ENCODE peak calls at places on chromosomes 11 and 22, in eight cellular contexts. C is CD8-positive, alpha-beta memory T cell; Q is SJCRH30; M is A549; O is AG04450; U is PC-9; R is HCT116; N is right cardiac atrium. Y is an unnamed sample. For H3K9me3, the result is how much of the 10 kb centered on the place peaks cover.

GRCh38 chr11:2436013-2436520 is 8.2 kb downstream of the TRPM5 start:
- DNase-seq in C (peak), Q (no peak), M (no peak), O (no peak), U (no peak), R (no peak), N (no peak), Y (no peak)

GRCh38 chr11:86360775-86361395 is 13.8 kb upstream of the CCDC81 start:
- DNase-seq in C (no peak), Q (no peak), M (peak), O (peak), U (no peak), R (peak), N (no peak), Y (no peak)

GRCh38 chr11:132024587-132025295 is 654.3 kb downstream of the NTM start:
- DNase-seq in C (no peak), Q (no peak), M (no peak), O (peak), U (no peak), R (no peak), N (no peak), Y (no peak)

GRCh38 chr11:100980156-100980555 is 149.5 kb downstream of the PGR start:
- DNase-seq in C (no peak), Q (no peak), M (peak), O (no peak), U (no peak), R (no peak), N (no peak), Y (no peak)

GRCh38 chr11:86888164-86888977 is 66.8 kb downstream of the FZD4 start:
- DNase-seq in C (no peak), Q (peak), M (no peak), O (peak), U (no peak), R (no peak), N (no peak), Y (no peak)

GRCh38 chr11:30984827-30985226 is 384.7 kb downstream of the DCDC1 start:
- DNase-seq in C (no peak), Q (no peak), M (no peak), O (no peak), U (no peak), R (no peak), N (no peak), Y (no peak)

GRCh38 chr11:64916040-64916847 is 765 bp downstream of the ATG2A start:
- DNase-seq in C (peak), Q (peak), M (peak), O (no peak), U (peak), R (no peak), N (peak), Y (peak)

GRCh38 chr11:14386081-14386480 is 27.1 kb upstream of the RRAS2 start:
- DNase-seq in C (no peak), Q (no peak), M (no peak), O (no peak), U (no peak), R (no peak), N (no peak), Y (no peak)

GRCh38 chr11:61126266-61126665 is 24.0 kb downstream of the CD5 start:
- DNase-seq in C (peak), Q (no peak), M (no peak), O (no peak), U (no peak), R (no peak), N (peak), Y (no peak)

DNA sequence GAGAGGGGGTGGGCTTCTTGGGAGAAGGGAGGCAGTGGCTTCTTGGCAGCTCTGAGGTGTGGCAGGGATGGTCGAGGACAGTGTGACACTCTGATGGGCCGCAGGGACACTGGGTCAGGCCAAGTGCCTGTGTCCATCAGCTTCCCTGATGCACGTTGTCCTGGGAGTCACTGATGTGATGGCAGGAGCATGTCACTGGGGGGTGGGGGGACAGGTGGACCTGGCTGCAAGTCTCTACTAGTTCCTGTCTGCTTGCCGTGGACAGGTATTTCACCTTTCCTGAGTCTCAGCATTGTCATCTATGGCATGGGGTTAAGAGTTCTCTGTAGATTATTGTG is 592.9 kb downstream of the TBC1D22A start:
- DNase-seq in C (no peak), Q (no peak), M (no peak), O (no peak), U (no peak), R (no peak), N (no peak), Y (no peak)
- H3K9me3 ChIP-seq in C (under half), Q (under half), M (under half), O (under half), U (under half), R (under half), N (under half), Y (under half)

GRCh38 chr11:35152575-35152974 is 13.6 kb downstream of the CD44 start:
- DNase-seq in C (no peak), Q (no peak), M (no peak), O (no peak), U (no peak), R (no peak), N (no peak), Y (no peak)
- H3K9me3 ChIP-seq in C (under half), Q (under half), M (under half), O (under half), U (under half), R (under half), N (under half), Y (under half)

GRCh38 chr22:48701296-48702030 is 1126.2 kb downstream of the BRD1 start:
- DNase-seq in C (no peak), Q (no peak), M (no peak), O (no peak), U (no peak), R (no peak), N (peak), Y (no peak)

GRCh38 chr22:48702573-48703264 is 1125.0 kb downstream of the BRD1 start:
- DNase-seq in C (peak), Q (peak), M (no peak), O (no peak), U (no peak), R (no peak), N (peak), Y (no peak)

GRCh38 chr22:48705159-48705916 is 1122.3 kb downstream of the BRD1 start:
- DNase-seq in C (peak), Q (no peak), M (no peak), O (no peak), U (no peak), R (no peak), N (peak), Y (peak)

GRCh38 chr22:48704335-48704734 is 1123.3 kb downstream of the BRD1 start:
- DNase-seq in C (no peak), Q (no peak), M (no peak), O (no peak), U (no peak), R (no peak), N (peak), Y (no peak)

GRCh38 chr22:48703265-48703941 is 1124.3 kb downstream of the BRD1 start:
- DNase-seq in C (no peak), Q (no peak), M (no peak), O (no peak), U (no peak), R (no peak), N (peak), Y (no peak)
- H3K9me3 ChIP-seq in C (under half), Q (under half), M (under half), O (half or more), U (under half), R (under half), N (under half), Y (under half)

GRCh38 chr11:63362196-63362829 is 7.3 kb upstream of the SLC22A9 start:
- DNase-seq in C (no peak), Q (no peak), M (no peak), O (no peak), U (no peak), R (no peak), N (no peak), Y (no peak)
- H3K9me3 ChIP-seq in C (under half), Q (under half), M (under half), O (under half), U (under half), R (under half), N (under half), Y (under half)

GRCh38 chr22:47388778-47389177 is 626.3 kb downstream of the TBC1D22A start:
- DNase-seq in C (no peak), Q (no peak), M (no peak), O (no peak), U (no peak), R (no peak), N (no peak), Y (no peak)

GRCh38 chr22:47388331-47388730 is 625.9 kb downstream of the TBC1D22A start:
- DNase-seq in C (no peak), Q (no peak), M (no peak), O (no peak), U (no peak), R (no peak), N (no peak), Y (no peak)

GRCh38 chr22:47390026-47390970 is 627.8 kb downstream of the TBC1D22A start:
- DNase-seq in C (no peak), Q (no peak), M (no peak), O (no peak), U (no peak), R (no peak), N (no peak), Y (no peak)

GRCh38 chr22:47391169-47392053 is 629.0 kb downstream of the TBC1D22A start:
- DNase-seq in C (no peak), Q (no peak), M (no peak), O (no peak), U (no peak), R (no peak), N (no peak), Y (no peak)

GRCh38 chr22:47389201-47389600 is 626.8 kb downstream of the TBC1D22A start:
- DNase-seq in C (no peak), Q (no peak), M (no peak), O (no peak), U (no peak), R (no peak), N (no peak), Y (no peak)
- H3K9me3 ChIP-seq in C (under half), Q (under half), M (under half), O (under half), U (under half), R (under half), N (under half), Y (under half)

DNA sequence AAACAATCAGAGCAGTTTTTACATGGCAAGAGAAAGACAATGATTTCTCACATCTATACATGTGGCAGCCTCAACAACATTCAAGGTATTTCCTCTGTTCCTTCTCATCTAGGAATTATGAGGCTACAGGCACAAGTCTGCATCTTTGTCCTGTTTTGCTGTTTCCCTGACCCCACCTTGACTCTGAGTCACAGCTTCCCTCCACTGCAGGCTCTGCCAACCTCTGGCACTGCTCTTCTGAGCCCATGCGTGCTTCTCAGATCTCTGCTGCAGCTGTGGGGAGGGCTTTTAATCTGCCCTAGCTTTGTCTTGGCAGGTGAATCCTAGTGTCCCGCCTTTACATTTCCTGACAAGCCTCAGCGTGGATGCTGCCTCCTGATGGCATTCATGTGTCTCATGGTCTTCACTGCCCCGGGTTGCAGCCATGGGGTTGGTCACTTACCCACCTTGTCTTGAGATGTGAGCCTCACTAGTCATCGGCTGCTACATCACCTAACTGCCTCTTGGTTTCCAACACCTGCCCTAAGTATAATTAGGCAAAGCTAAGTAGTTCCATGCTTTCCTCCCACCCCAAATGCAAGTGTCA is 578.5 kb downstream of the TBC1D22A start:
- DNase-seq in C (no peak), Q (no peak), M (peak), O (no peak), U (no peak), R (no peak), N (no peak), Y (no peak)
- H3K9me3 ChIP-seq in C (under half), Q (under half), M (under half), O (under half), U (under half), R (under half), N (under half), Y (under half)

DNA sequence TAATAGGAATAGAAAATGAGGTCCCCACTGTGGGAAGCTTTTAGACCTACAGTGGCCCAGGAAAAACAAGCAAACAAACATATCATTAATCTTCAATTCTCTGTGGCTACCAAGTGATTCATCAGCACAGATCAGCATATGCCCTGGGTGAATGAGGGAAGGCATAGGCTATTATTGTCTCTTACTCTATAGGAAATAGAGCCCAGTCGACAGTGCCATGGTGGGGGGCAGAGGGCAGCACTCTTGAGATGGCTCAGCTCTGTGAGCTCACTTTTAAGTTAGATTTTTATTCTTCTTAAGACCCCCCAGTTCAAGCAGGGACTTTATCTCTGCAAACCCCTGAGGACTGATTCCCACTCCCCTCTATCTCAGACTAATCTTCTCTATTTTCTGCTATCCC is 9.5 kb upstream of the FEZ1 start:
- DNase-seq in C (no peak), Q (no peak), M (no peak), O (no peak), U (no peak), R (no peak), N (no peak), Y (no peak)
- H3K9me3 ChIP-seq in C (under half), Q (under half), M (under half), O (under half), U (under half), R (under half), N (under half), Y (under half)

DNA sequence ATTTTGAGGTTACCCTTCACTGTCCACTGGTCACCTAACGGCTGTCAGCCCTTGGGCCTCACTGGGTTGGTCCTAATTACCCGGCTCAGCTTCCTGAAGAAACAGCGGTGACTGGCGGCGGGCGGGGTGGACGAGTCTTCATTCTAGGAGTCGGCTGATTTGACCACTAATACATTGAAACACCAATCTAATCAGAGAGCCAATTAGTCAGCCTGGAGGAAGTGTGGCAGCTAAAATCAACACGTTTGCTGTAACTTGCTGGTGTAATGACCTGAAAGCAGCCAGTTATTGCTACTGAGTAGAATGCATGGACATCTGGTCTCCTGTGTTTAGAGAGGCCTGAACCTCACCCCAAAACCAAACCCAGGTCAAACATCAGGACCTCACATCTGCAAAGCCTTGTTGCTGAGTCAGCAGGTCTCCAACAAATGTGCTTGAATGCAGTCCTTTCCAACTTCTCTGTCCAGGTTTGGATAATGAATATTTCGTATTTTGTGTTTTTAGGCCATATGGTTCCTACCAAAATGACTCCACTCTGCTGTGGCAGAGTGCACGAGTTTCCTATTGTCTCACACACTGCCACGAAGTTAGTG is 496.4 kb downstream of the BRD1 start:
- DNase-seq in C (no peak), Q (no peak), M (no peak), O (no peak), U (no peak), R (no peak), N (no peak), Y (no peak)
- H3K9me3 ChIP-seq in C (under half), Q (under half), M (under half), O (half or more), U (under half), R (under half), N (under half), Y (under half)

DNA sequence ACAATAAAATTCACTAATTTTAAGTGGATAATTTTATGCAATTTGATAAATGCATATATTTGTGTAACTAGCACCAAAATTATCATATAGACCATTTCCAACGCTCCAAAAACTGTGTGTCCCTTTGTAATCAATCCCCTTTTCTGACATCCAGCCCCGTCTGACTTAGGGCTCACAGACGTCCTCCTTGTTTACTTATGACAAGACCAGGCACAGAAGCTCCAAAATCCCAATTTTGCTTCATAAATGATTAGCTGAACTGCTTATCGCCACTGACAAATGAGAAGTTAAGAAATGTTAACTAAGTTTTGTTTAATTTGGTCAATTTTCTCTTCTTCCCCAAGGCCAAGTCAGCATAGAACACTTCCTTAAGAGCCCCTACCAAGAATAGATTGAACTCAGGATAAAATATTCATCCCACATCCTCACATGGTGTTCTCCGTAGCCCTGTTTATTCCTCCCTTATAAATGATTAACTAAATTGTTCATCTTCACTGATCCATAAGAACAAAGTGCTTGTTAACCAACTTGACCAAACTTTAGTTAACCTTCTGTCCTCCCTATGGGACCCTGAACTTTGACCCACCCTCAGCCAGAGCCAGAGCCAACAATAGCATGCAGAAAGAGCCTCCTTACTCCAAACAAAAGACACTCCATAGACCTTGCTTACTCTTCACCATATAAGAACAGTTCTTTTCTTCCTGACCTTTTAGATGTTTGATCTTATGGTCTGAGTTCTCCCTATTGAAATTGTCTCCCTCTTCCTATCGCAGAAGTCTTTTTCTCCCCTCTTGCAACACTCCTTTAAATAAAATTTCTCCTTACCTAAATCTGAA is 30.8 kb upstream of the GLYAT start:
- DNase-seq in C (no peak), Q (no peak), M (no peak), O (no peak), U (no peak), R (no peak), N (no peak), Y (no peak)
- H3K9me3 ChIP-seq in C (under half), Q (under half), M (under half), O (under half), U (under half), R (under half), N (under half), Y (under half)

GRCh38 chr11:36062796-36063380 is 119.0 kb downstream of the LDLRAD3 start:
- DNase-seq in C (no peak), Q (no peak), M (no peak), O (no peak), U (no peak), R (no peak), N (no peak), Y (no peak)
- H3K9me3 ChIP-seq in C (under half), Q (under half), M (under half), O (under half), U (under half), R (under half), N (under half), Y (under half)